ENCODE peak calls at places on chromosome 15, in six cellular contexts. J is BJ; R is left ventricle myocardium inferior; C is stimulated activated naive CD8-positive, alpha-beta T cell treated with anti-CD3 and anti-CD28 coated beads, Interleukin-15, amount 100 ng/mL, for 72 hours; U is activated naive CD8-positive, alpha-beta T cell treated with anti-CD3 and anti-CD28 coated beads, Interleukin-2, amount 50 U/mL, for 24 hours; Y is NAMALWA. N is an unnamed sample.

GRCh38 chr15:42094512-42094963 is at the start of gene PLA2G4D:
- DNase-seq in U (no peak), Y (no peak), J (no peak), C (no peak), R (no peak), N (no peak)

GRCh38 chr15:83733206-83733605 is 79.3 kb downstream of the ADAMTSL3 start:
- DNase-seq in Y (no peak), C (no peak), U (no peak), R (no peak), J (no peak), N (no peak)

GRCh38 chr15:22966321-22967083 is 13.7 kb downstream of the CYFIP1 start:
- DNase-seq in U (no peak), Y (no peak), C (no peak), R (no peak), J (no peak), N (no peak)

GRCh38 chr15:45431502-45431901 is 53.2 kb upstream of the GATM start:
- DNase-seq in Y (no peak), J (no peak), C (no peak), U (no peak), R (no peak), N (no peak)

GRCh38 chr15:85443593-85444328 is 63.4 kb downstream of the AKAP13 start:
- DNase-seq in C (peak; percentile 58), U (peak; percentile 19), J (no peak), R (no peak), Y (peak; percentile 79), N (no peak)

GRCh38 chr15:92244703-92245102 is 149.0 kb upstream of the ST8SIA2 start:
- DNase-seq in U (no peak), Y (peak; percentile 13), C (no peak), R (no peak), J (no peak), N (no peak)

GRCh38 chr15:38846351-38846750 is 281.7 kb upstream of the RASGRP1 start:
- DNase-seq in U (no peak), J (no peak), C (no peak), R (no peak), Y (no peak), N (no peak)

GRCh38 chr15:91625506-91625905 is 228.0 kb upstream of the SLCO3A1 start:
- DNase-seq in U (no peak), Y (no peak), C (no peak), R (no peak), J (no peak), N (no peak)

GRCh38 chr15:92430067-92430435 is 36.4 kb downstream of the ST8SIA2 start:
- DNase-seq in U (no peak), J (no peak), C (no peak), R (no peak), Y (no peak), N (no peak)